ENCODE peak calls at places on chromosomes 11 and 22, in eight cellular contexts. E is CD14-positive monocyte, U is bronchial epithelial cell, J is NT2/D1, K is A549, T is right lobe of liver, X is SK-N-SH, C is chondrocyte. M is an unnamed sample.

GRCh38 chr22:44175676-44176075 is 5.0 kb upstream of the PARVG start:
- DNase-seq in E (peak; percentile 9), U (no peak), J (no peak), K (no peak), T (no peak), X (no peak), C (no peak), M (no peak)

GRCh38 chr11:8807544-8808225 is 103.3 kb upstream of the AKIP1 start:
- DNase-seq in E (no peak), U (peak; percentile 79), J (no peak), K (no peak), T (no peak), X (no peak), C (no peak), M (no peak)

GRCh38 chr22:38345782-38346181 is 28.5 kb upstream of the CSNK1E start:
- DNase-seq in E (no peak), U (no peak), J (no peak), K (no peak), T (peak; percentile 38), X (no peak), C (peak; percentile 53), M (no peak)

GRCh38 chr11:102361100-102362021 is 14.3 kb downstream of the BIRC2 start:
- DNase-seq in E (no peak), U (no peak), J (no peak), K (no peak), T (no peak), X (no peak), C (no peak), M (no peak)

GRCh38 chr11:46969379-46969778 is 32.8 kb downstream of the CSTPP1 start:
- DNase-seq in E (no peak), U (no peak), J (no peak), K (no peak), T (no peak), X (no peak), C (no peak), M (no peak)

GRCh38 chr11:77324508-77324907 is 23.0 kb upstream of the GDPD4 start:
- DNase-seq in E (no peak), U (no peak), J (no peak), K (no peak), T (no peak), X (no peak), C (no peak), M (no peak)

GRCh38 chr11:128926437-128927107 is 16.1 kb downstream of the TP53AIP1 start:
- DNase-seq in E (no peak), U (no peak), J (no peak), K (no peak), T (no peak), X (no peak), C (no peak), M (no peak)

GRCh38 chr11:67079065-67079464 is 22.4 kb downstream of the RHOD start:
- DNase-seq in E (no peak), U (no peak), J (no peak), K (no peak), T (no peak), X (no peak), C (no peak), M (no peak)

GRCh38 chr22:46150615-46151423 is 493 bp downstream of the PPARA start:
- DNase-seq in E (no peak), U (no peak), J (no peak), K (no peak), T (peak; percentile 62), X (peak; percentile 97), C (peak; percentile 95), M (no peak)

GRCh38 chr11:62552931-62553838 is 6.6 kb upstream of the AHNAK start:
- DNase-seq in E (peak; percentile 89), U (peak; percentile 94), J (peak; percentile 85), K (peak; percentile 95), T (peak; percentile 84), X (no peak), C (no peak), M (peak; percentile 92)

GRCh38 chr11:71282581-71283351 is 30.4 kb upstream of the SHANK2 start:
- DNase-seq in E (no peak), U (no peak), J (no peak), K (no peak), T (peak; percentile 31), X (no peak), C (no peak), M (no peak)

GRCh38 chr11:75450826-75451783 is 18.1 kb upstream of the KLHL35 start:
- DNase-seq in E (no peak), U (no peak), J (no peak), K (no peak), T (no peak), X (peak; percentile 68), C (no peak), M (no peak)

GRCh38 chr11:44604171-44604581 is 38.7 kb downstream of the CD82 start:
- DNase-seq in E (no peak), U (peak; percentile 56), J (no peak), K (no peak), T (no peak), X (no peak), C (no peak), M (no peak)

GRCh38 chr11:46359936-46360335 is 12.7 kb downstream of the DGKZ start:
- DNase-seq in E (no peak), U (no peak), J (no peak), K (no peak), T (no peak), X (no peak), C (no peak), M (no peak)

GRCh38 chr11:44493383-44493782 is 72.1 kb upstream of the CD82 start:
- DNase-seq in E (no peak), U (no peak), J (no peak), K (no peak), T (no peak), X (no peak), C (no peak), M (no peak)

GRCh38 chr11:65859812-65860277 is 388 bp upstream of the MUS81 start:
- DNase-seq in E (no peak), U (no peak), J (no peak), K (no peak), T (peak; percentile 68), X (no peak), C (peak; percentile 67), M (no peak)

GRCh38 chr22:44444341-44445306 is 53.4 kb downstream of the RTL6 start:
- DNase-seq in E (no peak), U (no peak), J (peak; percentile 22), K (no peak), T (no peak), X (peak; percentile 60), C (no peak), M (no peak)

GRCh38 chr11:86502137-86502536 is 127.5 kb downstream of the CCDC81 start:
- DNase-seq in E (no peak), U (peak; percentile 43), J (no peak), K (no peak), T (no peak), X (no peak), C (no peak), M (no peak)

GRCh38 chr11:28581286-28582242 is 473.4 kb downstream of the METTL15 start:
- DNase-seq in E (no peak), U (peak; percentile 21), J (no peak), K (no peak), T (no peak), X (no peak), C (no peak), M (no peak)

GRCh38 chr22:48670747-48671146 is 1156.9 kb downstream of the BRD1 start:
- DNase-seq in E (no peak), U (no peak), J (no peak), K (no peak), T (no peak), X (no peak), C (no peak), M (no peak)

GRCh38 chr22:46129390-46130041 is 20.8 kb upstream of the PPARA start:
- DNase-seq in E (peak; percentile 89), U (no peak), J (no peak), K (no peak), T (peak; percentile 96), X (no peak), C (no peak), M (no peak)

GRCh38 chr11:40387240-40387980 is 1072.0 kb downstream of the LRRC4C start:
- DNase-seq in E (no peak), U (no peak), J (no peak), K (no peak), T (peak; percentile 47), X (no peak), C (no peak), M (no peak)